ENCODE peak calls at places on chromosomes 1 and 21, in five cellular contexts. S, L, U, I and Z are unnamed samples.

GRCh38 chr1:46645815-46646214 is 22.3 kb downstream of the ATPAF1 start:
- DNase-seq in L (no peak), U (no peak), I (no peak), S (no peak), Z (no peak)

GRCh38 chr1:190169311-190170067 is 308.2 kb downstream of the BRINP3 start:
- DNase-seq in I (no peak), L (no peak), S (peak; percentile 56), U (no peak), Z (no peak)

GRCh38 chr1:31523769-31524168 is 52.5 kb upstream of the TINAGL1 start:
- DNase-seq in S (peak; percentile 53), L (peak; percentile 90), I (peak; percentile 73), U (no peak), Z (no peak)

GRCh38 chr21:42199488-42200463 is 19.2 kb upstream of the ABCG1 start:
- DNase-seq in S (peak; percentile 97), L (no peak), I (peak; percentile 55), U (no peak), Z (peak; percentile 44)

GRCh38 chr1:207711285-207711684 is 40.6 kb upstream of the CD46 start:
- DNase-seq in L (no peak), S (peak; percentile 17), U (no peak), I (peak; percentile 50), Z (peak; percentile 16)

GRCh38 chr1:208430220-208430619 is 186.0 kb upstream of the PLXNA2 start:
- DNase-seq in U (no peak), I (no peak), S (no peak), L (no peak), Z (no peak)

GRCh38 chr1:208183977-208184901 is 59.9 kb downstream of the PLXNA2 start:
- DNase-seq in L (peak; percentile 52), S (peak; percentile 99), I (peak; percentile 22), U (no peak), Z (peak; percentile 26)

GRCh38 chr1:16352842-16353535 is 709 bp upstream of the FBXO42 start:
- DNase-seq in I (no peak), S (peak; percentile 33), U (no peak), L (no peak), Z (no peak)

GRCh38 chr1:112341986-112342385 is 54.0 kb upstream of the CTTNBP2NL start:
- DNase-seq in S (no peak), U (no peak), I (no peak), L (no peak), Z (no peak)

GRCh38 chr1:241819340-241819866 is 28.6 kb upstream of the EXO1 start:
- DNase-seq in S (no peak), U (no peak), I (no peak), L (no peak), Z (no peak)

GRCh38 chr1:150302338-150302737 is 8.7 kb downstream of the MRPS21 start:
- DNase-seq in L (no peak), U (no peak), S (no peak), I (peak; percentile 19), Z (no peak)

GRCh38 chr1:212645563-212646543 is 37.3 kb downstream of the ATF3 start:
- DNase-seq in U (no peak), S (no peak), L (no peak), I (no peak), Z (no peak)

GRCh38 chr21:36584980-36585940 is 105.3 kb upstream of the CLDN14 start:
- DNase-seq in L (no peak), S (peak; percentile 7), I (no peak), U (no peak), Z (peak; percentile 47)

DNA sequence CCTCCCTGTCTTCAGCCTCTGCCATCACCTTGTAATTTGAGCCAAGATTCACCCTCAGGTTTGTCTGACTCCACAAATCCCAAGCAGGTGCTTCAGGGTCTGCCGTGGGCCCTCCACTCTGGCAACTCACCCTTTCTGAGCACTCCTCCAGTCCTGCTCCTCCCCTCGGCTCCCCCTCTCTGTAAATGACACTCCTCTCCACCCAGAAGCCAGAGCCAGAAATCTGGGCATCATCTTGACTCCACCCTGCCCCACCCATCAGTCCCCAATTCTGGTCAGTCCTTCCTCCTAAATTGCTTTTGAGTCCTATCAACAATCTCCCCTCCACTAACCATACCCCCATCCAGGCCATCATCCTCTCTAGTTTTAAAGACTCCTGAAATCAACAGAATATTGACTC is 40.5 kb downstream of the RCSD1 start:
- DNase-seq in I (no peak), L (no peak), U (no peak), S (no peak), Z (no peak)
- TF ChIP-seq CTCF in I (no peak), L (no peak), U (no peak), S (no peak), Z (no peak)

DNA sequence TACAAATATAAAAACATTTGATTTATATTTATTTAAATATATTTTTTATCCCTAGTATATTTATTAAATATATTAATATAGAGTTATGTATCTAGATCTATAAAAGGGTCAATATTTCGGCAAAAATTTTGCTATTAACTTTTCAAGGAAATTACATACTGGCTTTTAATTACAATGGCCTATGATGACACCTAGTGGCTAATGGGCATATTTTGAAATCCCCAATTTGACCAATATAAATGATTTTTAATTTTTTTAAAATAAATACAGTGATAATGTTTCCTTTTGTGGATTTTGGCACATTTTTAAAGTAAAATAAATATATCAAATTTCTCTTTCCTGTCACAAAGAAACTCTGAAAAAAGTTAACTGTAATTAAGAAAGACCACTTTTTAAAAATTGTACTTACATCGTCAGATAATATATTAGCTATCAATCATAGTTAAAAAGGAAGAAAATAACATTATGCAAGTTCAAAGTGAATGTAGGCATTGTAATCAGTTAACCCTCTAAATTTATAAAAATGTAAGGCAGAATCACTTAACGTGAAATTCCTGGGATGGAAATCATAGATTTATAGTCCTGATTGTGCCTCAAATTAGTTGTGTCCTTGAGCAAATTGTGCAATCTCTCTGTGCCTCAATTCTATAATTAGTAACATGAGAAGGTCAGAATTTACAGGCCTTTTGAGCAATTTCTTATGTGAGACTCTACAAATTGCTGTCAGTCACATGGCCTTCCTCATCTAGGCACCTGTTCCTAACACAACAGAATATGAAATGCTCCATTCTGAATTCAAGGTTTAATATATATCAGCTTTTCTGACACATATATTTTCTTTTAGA is 25.6 kb upstream of the RGS13 start:
- DNase-seq in U (no peak), S (peak; percentile 23), I (no peak), L (no peak), Z (no peak)
- TF ChIP-seq CTCF in U (peak; percentile 48), S (peak; percentile 12), I (peak; percentile 63), L (peak; percentile 60), Z (peak; percentile 57)

GRCh38 chr1:117669572-117669971 is 63.7 kb downstream of the TENT5C start:
- DNase-seq in I (no peak), L (no peak), U (no peak), S (no peak), Z (no peak)

GRCh38 chr1:117670996-117671780 is 65.3 kb downstream of the TENT5C start:
- DNase-seq in L (no peak), I (no peak), U (no peak), S (no peak), Z (no peak)

GRCh38 chr1:117672756-117673155 is 66.9 kb downstream of the TENT5C start:
- DNase-seq in S (no peak), U (no peak), L (no peak), I (no peak), Z (no peak)

GRCh38 chr1:117673405-117673804 is 67.6 kb downstream of the TENT5C start:
- DNase-seq in U (no peak), I (no peak), S (peak; percentile 81), L (no peak), Z (no peak)

DNA sequence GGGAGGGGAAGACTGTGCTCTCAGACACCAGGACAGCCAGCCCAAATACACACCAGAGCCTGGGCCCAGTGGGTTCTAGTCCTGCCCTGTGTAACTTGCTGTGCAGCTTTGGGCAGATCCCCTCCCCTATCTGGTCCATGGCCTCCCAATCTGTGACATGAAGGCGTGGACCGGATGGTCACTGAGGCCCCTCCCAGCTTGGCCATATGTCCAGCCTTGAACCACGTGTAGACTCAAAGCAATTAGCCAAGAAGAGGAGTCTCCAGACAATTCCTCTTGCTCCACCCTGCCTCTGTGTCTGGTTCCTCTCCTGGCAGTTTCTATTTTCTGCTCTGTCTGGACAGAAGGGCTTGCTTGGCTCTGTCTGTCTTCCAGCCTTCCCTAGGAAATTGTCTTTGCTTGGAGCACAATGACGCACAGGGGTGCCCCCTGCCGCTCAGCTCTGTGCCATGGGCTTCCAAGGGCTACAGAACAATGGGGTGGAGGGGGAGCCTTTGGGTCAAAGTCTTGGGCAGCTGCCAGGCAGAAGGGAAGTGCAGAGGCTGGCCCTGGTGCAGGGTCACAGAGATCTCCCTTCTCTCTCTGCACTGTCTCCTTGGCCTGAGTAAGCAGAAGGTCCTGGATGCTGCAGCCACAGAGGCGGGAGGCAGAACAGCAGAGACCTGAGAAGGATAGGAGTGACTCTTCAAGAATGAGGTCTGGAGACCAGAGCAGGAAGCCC is 66.1 kb downstream of the TENT5C start:
- DNase-seq in U (no peak), L (peak; percentile 78), I (peak; percentile 54), S (no peak), Z (no peak)
- TF ChIP-seq CTCF in U (no peak), L (peak; percentile 38), I (peak; percentile 30), S (peak; percentile 33), Z (no peak)

GRCh38 chr1:39695011-39695410 is 3.8 kb upstream of the HPCAL4 start:
- DNase-seq in L (no peak), I (no peak), U (no peak), S (no peak), Z (no peak)

GRCh38 chr1:39691383-39692151 is at the start of gene HPCAL4:
- DNase-seq in S (peak; percentile 72), L (peak; percentile 93), I (peak; percentile 97), U (peak; percentile 85), Z (peak; percentile 93)

GRCh38 chr1:39692152-39693064 is 1.2 kb upstream of the HPCAL4 start:
- DNase-seq in S (no peak), L (peak; percentile 73), I (peak; percentile 13), U (no peak), Z (peak; percentile 34)

GRCh38 chr1:39696448-39696847 is 5.2 kb upstream of the HPCAL4 start:
- DNase-seq in L (no peak), S (no peak), U (no peak), I (no peak), Z (no peak)

GRCh38 chr1:39694026-39694425 is 2.8 kb upstream of the HPCAL4 start:
- DNase-seq in L (no peak), U (no peak), S (peak; percentile 51), I (no peak), Z (peak; percentile 31)
- TF ChIP-seq CTCF in L (no peak), U (no peak), S (no peak), I (no peak), Z (no peak)

DNA sequence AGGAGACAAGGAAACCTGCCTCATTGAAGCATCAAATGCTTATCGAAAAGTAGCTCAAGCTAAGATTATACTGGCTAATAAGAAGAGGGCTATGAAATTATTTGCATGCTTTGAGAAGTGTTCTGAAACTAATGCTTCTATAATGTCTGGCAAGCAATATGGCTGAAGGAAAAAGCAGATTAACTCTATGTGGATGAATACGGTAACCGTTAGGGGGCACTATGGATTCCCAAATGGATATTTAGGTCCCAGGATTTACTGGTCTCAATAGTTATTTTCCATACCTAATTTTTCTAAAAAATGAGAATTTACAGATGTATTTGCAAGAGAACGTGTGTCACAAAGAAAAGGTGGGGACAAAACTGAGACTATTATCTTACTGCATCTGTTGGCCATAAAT is 34.6 kb upstream of the RRP15 start:
- DNase-seq in L (no peak), I (no peak), S (no peak), U (no peak), Z (no peak)
- TF ChIP-seq CTCF in L (no peak), I (no peak), S (no peak), U (no peak), Z (no peak)

DNA sequence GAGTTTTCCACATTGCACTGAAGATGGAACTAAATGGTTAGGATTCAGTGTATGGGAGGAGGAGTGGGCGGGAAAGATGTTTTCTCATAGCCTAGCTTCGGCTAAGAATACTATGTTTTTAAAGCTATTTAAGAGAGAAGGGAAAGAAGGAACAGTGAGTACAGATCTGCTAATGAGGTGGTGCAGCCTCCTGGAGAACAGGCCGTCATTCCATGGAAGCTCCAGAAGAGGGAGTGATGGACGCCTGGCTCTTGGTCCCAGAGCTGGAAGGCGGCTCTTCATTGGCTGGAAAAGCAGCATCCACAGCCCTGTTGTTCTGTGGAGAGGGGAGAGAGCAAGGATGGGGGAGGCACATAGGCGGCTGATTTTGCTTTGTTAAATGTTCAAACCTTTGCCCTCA is 6.9 kb downstream of the CAMK1G start:
- DNase-seq in I (no peak), S (no peak), U (no peak), L (no peak), Z (no peak)
- TF ChIP-seq CTCF in I (no peak), S (peak; percentile 68), U (no peak), L (peak; percentile 37), Z (no peak)